ENCODE peak calls at places on chromosomes 7 and 10, in five cellular contexts. A is HepG2, O is HEK293T, Z is GM12878, K is H1. T is an unnamed sample.

GRCh38 chr10:126199221-126199998 is 188.9 kb downstream of the ADAM12 start:
- DNase-seq in A (no peak), O (peak; percentile 50), Z (no peak), K (no peak), T (no peak)

GRCh38 chr10:79431891-79432831 is 13.3 kb downstream of the ZCCHC24 start:
- DNase-seq in A (no peak), O (no peak), Z (no peak), K (no peak), T (no peak)

GRCh38 chr7:19375986-19376385 is 230.8 kb upstream of the FERD3L start:
- DNase-seq in A (no peak), O (no peak), Z (no peak), K (no peak), T (no peak)

GRCh38 chr7:43585521-43585920 is 2.6 kb downstream of the STK17A start:
- DNase-seq in A (peak; percentile 43), O (no peak), Z (no peak), K (no peak), T (no peak)

GRCh38 chr7:10939237-10939910 is 34.3 kb upstream of the PHF14 start:
- DNase-seq in A (no peak), O (peak; percentile 25), Z (no peak), K (no peak), T (no peak)

GRCh38 chr10:4725917-4726606 is 99.9 kb upstream of the AKR1E2 start:
- DNase-seq in A (peak; percentile 85), O (no peak), Z (no peak), K (no peak), T (no peak)

GRCh38 chr7:100825760-100826545 is 1.4 kb downstream of the EPHB4 start:
- DNase-seq in A (peak; percentile 57), O (no peak), Z (no peak), K (peak; percentile 52), T (no peak)

GRCh38 chr7:99499356-99499712 is 747 bp downstream of the ZNF394 start:
- DNase-seq in A (no peak), O (no peak), Z (no peak), K (no peak), T (no peak)

GRCh38 chr7:136857573-136857972 is 10.9 kb upstream of the CHRM2 start:
- DNase-seq in A (no peak), O (no peak), Z (no peak), K (no peak), T (no peak)

GRCh38 chr7:9349625-9350024 is 916.2 kb downstream of the NXPH1 start:
- DNase-seq in A (no peak), O (no peak), Z (no peak), K (no peak), T (no peak)

GRCh38 chr7:73442903-73443542 is 9.4 kb downstream of the FZD9 start:
- DNase-seq in A (no peak), O (no peak), Z (no peak), K (no peak), T (no peak)

GRCh38 chr10:130816116-130816901 is 495.2 kb downstream of the TCERG1L start:
- DNase-seq in A (no peak), O (no peak), Z (no peak), K (peak; percentile 36), T (no peak)
- TF ChIP-seq SUZ12 in A (no peak), O (no peak), Z (no peak), K (no peak), T (no peak)

GRCh38 chr10:59558066-59558465 is 151.6 kb downstream of the SLC16A9 start:
- DNase-seq in A (no peak), O (no peak), Z (no peak), K (no peak), T (no peak)

GRCh38 chr10:59560161-59560560 is 149.5 kb downstream of the SLC16A9 start:
- DNase-seq in A (no peak), O (no peak), Z (no peak), K (no peak), T (no peak)

GRCh38 chr10:59560990-59561389 is 148.7 kb downstream of the SLC16A9 start:
- DNase-seq in A (peak; percentile 3), O (no peak), Z (no peak), K (no peak), T (no peak)

GRCh38 chr10:59557052-59557451 is 152.6 kb downstream of the SLC16A9 start:
- DNase-seq in A (no peak), O (peak; percentile 16), Z (no peak), K (peak; percentile 66), T (peak; percentile 18)

DNA sequence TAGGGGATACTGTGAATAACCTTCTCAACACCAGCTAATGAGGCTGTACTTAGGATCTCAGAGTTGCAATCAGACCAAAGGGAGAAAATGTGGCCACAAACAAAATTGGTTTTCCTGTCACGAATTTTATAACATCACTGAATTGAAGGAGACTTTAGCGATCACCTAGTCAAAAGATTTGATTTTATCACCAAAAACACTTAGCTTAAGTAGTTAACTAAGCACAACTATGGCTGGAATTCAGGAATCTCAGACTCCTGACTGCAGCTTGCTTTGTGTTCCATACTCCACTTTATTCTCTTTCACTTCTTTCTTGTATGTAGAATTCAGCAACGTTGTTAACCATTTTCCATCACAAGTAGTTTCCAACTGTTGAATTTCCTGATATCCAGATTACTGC is 152.0 kb downstream of the SLC16A9 start:
- DNase-seq in A (no peak), O (no peak), Z (no peak), K (no peak), T (peak; percentile 18)
- TF ChIP-seq SUZ12 in A (no peak), O (no peak), Z (no peak), K (no peak), T (no peak)

GRCh38 chr10:75263806-75264205 is 28.0 kb upstream of the COMTD1 start:
- DNase-seq in A (no peak), O (no peak), Z (no peak), K (no peak), T (no peak)
- TF ChIP-seq SUZ12 in A (no peak), O (no peak), Z (no peak), K (no peak), T (no peak)

GRCh38 chr7:135713836-135714470 is 14.0 kb downstream of the SLC13A4 start:
- DNase-seq in A (no peak), O (no peak), Z (no peak), K (no peak), T (no peak)

GRCh38 chr7:135716677-135717238 is 11.2 kb downstream of the SLC13A4 start:
- DNase-seq in A (no peak), O (peak; percentile 65), Z (no peak), K (no peak), T (no peak)

GRCh38 chr7:135715055-135715522 is 12.9 kb downstream of the SLC13A4 start:
- DNase-seq in A (no peak), O (no peak), Z (no peak), K (no peak), T (no peak)

GRCh38 chr7:135714534-135715009 is 13.4 kb downstream of the SLC13A4 start:
- DNase-seq in A (peak; percentile 6), O (peak; percentile 76), Z (no peak), K (no peak), T (peak; percentile 51)

DNA sequence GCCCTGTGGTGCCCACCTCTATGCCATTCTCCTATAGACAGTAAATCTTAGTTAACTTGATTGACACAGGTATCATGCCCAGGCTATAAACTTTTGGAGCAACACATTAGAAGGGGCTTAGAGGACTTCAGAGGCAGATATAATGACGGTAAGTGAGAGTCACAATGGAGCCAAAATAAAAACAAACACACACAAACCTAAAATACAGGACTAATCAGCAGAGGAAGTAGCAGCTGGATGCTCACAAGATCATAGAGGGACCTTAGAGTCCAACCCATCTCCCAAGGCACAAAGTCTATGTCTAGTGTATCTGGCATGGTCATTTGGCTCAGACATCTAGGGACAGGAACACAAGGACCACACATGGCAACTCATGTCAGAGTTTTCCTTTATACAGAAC is 12.3 kb downstream of the SLC13A4 start:
- DNase-seq in A (no peak), O (no peak), Z (no peak), K (no peak), T (no peak)
- TF ChIP-seq SUZ12 in A (no peak), O (no peak), Z (no peak), K (no peak), T (no peak)

GRCh38 chr10:13296476-13296875 is 3.4 kb downstream of the PHYH start:
- DNase-seq in A (no peak), O (no peak), Z (no peak), K (no peak), T (no peak)

GRCh38 chr10:13298748-13299436 is 972 bp downstream of the PHYH start:
- DNase-seq in A (no peak), O (no peak), Z (no peak), K (no peak), T (no peak)

GRCh38 chr10:13294156-13294555 is 5.7 kb downstream of the PHYH start:
- DNase-seq in A (no peak), O (no peak), Z (no peak), K (no peak), T (no peak)

GRCh38 chr10:13291821-13292773 is 7.8 kb downstream of the PHYH start:
- DNase-seq in A (peak; percentile 14), O (no peak), Z (no peak), K (no peak), T (no peak)

DNA sequence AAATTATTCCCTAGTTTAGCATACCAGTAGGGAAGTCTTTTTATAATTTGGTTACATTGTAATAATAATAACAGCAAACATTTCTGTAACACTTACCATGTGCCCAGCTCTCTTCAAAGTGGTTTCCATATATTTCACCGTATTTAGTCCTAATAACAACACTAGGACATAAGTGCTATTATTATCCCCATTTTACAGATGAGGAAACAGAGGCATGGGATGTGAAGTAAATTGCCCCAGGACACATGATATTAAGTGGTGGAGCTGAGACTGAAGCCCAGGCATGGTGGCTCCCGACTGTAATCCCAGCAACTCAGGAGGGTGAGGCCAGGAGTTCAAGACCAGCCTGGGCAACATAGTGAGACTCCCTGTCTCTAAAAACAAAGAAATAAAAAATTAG is 5.1 kb downstream of the PHYH start:
- DNase-seq in A (no peak), O (no peak), Z (no peak), K (no peak), T (no peak)
- TF ChIP-seq SUZ12 in A (no peak), O (no peak), Z (no peak), K (no peak), T (no peak)

GRCh38 chr7:123151443-123151842 is 48.3 kb downstream of the SLC13A1 start:
- DNase-seq in A (no peak), O (no peak), Z (no peak), K (no peak), T (no peak)

GRCh38 chr7:123154231-123154860 is 45.4 kb downstream of the SLC13A1 start:
- DNase-seq in A (peak; percentile 74), O (peak; percentile 65), Z (peak; percentile 43), K (peak; percentile 81), T (peak; percentile 76)

GRCh38 chr7:123143206-123143605 is 56.6 kb downstream of the SLC13A1 start:
- DNase-seq in A (no peak), O (no peak), Z (no peak), K (no peak), T (no peak)

GRCh38 chr7:123148813-123149212 is 51.0 kb downstream of the SLC13A1 start:
- DNase-seq in A (no peak), O (no peak), Z (no peak), K (no peak), T (no peak)
- TF ChIP-seq SUZ12 in A (no peak), O (no peak), Z (no peak), K (no peak), T (no peak)

T was measured in NT2/D1.